ENCODE peak calls at places on chromosomes 11 and 22, in nine cellular contexts. A, Z, V, G, P, I, Q, M and R are unnamed samples.

GRCh38 chr22:27804683-27805297 is 3.2 kb upstream of the MN1 start:
- DNase-seq in A (peak; percentile 78), Z (peak; percentile 77), V (peak; percentile 88), G (peak; percentile 79), P (peak; percentile 78), I (peak; percentile 44), Q (peak; percentile 41), M (peak; percentile 80), R (peak; percentile 70)

GRCh38 chr11:84014539-84014938 is 728.4 kb upstream of the CCDC90B start:
- DNase-seq in A (no peak), Z (no peak), V (no peak), G (no peak), P (no peak), I (no peak), Q (no peak), M (no peak), R (peak; percentile 22)

GRCh38 chr22:35454416-35455054 is 54.6 kb downstream of the MCM5 start:
- DNase-seq in A (no peak), Z (no peak), V (peak; percentile 36), G (no peak), P (no peak), I (no peak), Q (no peak), M (no peak), R (no peak)

GRCh38 chr11:110366234-110366633 is 63.5 kb upstream of the FDX1 start:
- DNase-seq in A (peak; percentile 48), Z (peak; percentile 66), V (no peak), G (peak; percentile 58), P (no peak), I (no peak), Q (peak; percentile 35), M (peak; percentile 65), R (peak; percentile 34)

GRCh38 chr22:24433001-24433867 is 5.8 kb downstream of the ADORA2A start:
- DNase-seq in A (no peak), Z (no peak), V (no peak), G (no peak), P (no peak), I (no peak), Q (no peak), M (no peak), R (no peak)

GRCh38 chr11:77501748-77502147 is 27.9 kb upstream of the PAK1 start:
- DNase-seq in A (no peak), Z (no peak), V (no peak), G (no peak), P (no peak), I (no peak), Q (no peak), M (no peak), R (no peak)

GRCh38 chr11:26193714-26194373 is 138.1 kb upstream of the ANO3 start:
- DNase-seq in A (no peak), Z (no peak), V (no peak), G (no peak), P (no peak), I (no peak), Q (no peak), M (no peak), R (peak; percentile 34)

GRCh38 chr11:73981051-73981805 is 1.4 kb downstream of the UCP2 start:
- DNase-seq in A (no peak), Z (no peak), V (no peak), G (no peak), P (no peak), I (no peak), Q (no peak), M (no peak), R (no peak)

DNA sequence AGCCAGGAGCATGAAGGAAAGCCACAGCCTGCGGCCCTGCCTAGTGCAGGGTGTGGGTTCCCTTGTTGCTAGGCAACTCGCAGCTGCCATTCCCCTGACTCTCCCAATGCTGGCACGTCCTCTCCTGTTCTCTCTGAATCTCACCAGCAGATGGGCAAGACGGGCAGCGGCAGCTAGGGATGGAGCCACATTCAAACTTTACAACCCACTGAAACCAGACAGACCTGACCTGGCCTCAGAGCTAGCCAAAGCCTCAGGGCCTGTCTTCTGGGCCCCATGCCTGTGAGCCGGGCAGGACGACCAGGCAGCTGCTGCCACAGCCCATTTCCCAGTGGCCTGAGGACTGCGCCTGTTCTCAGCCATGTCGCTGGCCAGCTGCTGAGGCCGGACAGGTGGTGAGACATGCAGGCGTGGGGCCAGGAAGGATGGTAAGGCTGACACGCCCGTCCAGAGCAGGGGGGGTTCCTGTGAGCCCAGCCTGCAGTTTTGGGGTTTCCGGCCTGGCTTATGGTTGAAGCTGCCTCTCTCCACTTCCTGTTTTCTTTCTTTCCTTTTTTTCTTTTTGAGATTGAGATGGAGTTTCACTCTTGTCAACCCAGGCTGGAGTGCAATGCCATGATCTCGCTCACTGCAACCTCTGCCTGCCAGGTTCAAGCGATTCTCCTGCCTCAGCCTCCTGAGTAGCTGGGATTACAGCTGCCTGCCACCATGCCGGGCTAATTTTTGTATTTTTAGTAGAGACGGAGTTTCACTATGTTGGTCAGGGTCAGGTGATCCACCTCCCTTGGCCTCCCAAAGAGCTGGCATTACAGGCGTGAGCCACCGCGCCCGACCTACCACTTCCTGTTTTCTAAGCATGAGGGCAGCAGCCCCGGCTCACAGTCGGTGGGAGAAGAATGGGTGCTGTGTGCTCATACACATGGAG is 4.1 kb downstream of the SUN2 start:
- DNase-seq in A (no peak), Z (no peak), V (no peak), G (no peak), P (no peak), I (peak; percentile 39), Q (peak; percentile 87), M (no peak), R (no peak)
- TF ChIP-seq CTCF in A (no peak), Z (no peak), V (no peak), G (no peak), P (no peak), I (no peak), Q (peak; percentile 20), M (no peak), R (no peak)

GRCh38 chr22:44369916-44370804 is 57.4 kb upstream of the SHISAL1 start:
- DNase-seq in A (no peak), Z (no peak), V (no peak), G (no peak), P (no peak), I (no peak), Q (no peak), M (peak; percentile 17), R (peak; percentile 36)

GRCh38 chr22:44368611-44369010 is 55.9 kb upstream of the SHISAL1 start:
- DNase-seq in A (no peak), Z (no peak), V (no peak), G (no peak), P (no peak), I (no peak), Q (no peak), M (peak; percentile 26), R (no peak)

GRCh38 chr22:44371741-44372525 is 59.2 kb upstream of the SHISAL1 start:
- DNase-seq in A (no peak), Z (no peak), V (no peak), G (no peak), P (no peak), I (no peak), Q (no peak), M (peak; percentile 13), R (no peak)

GRCh38 chr22:44366372-44367310 is 53.9 kb upstream of the SHISAL1 start:
- DNase-seq in A (no peak), Z (peak; percentile 36), V (no peak), G (no peak), P (no peak), I (no peak), Q (no peak), M (peak; percentile 37), R (no peak)

DNA sequence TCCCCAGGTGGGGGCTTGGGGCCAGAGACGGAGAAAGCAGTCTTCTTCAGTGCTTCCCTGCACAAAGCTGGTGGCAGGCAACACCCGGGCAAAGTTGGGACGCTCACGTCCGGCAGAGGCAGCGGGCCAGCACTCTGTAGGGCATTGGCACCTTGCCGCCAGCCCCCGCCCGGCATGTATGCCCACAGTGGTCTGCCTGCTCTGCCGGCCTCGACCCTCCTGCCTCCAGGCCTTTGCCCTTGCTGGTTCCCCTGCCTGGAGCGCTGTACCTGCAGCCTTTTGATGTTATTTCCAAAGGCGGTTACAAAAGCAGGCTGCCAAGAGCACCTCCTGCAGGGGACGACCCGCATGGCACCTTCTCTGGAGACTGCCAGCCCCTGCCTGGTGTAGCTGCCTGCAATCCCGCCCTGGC is 56.5 kb upstream of the SHISAL1 start:
- DNase-seq in A (no peak), Z (no peak), V (peak; percentile 52), G (no peak), P (no peak), I (no peak), Q (no peak), M (peak; percentile 33), R (no peak)
- H3K4me3 ChIP-seq in A (no peak overlapping the region), Z (no peak overlapping the region), V (no peak overlapping the region), G (no peak overlapping the region), P (no peak overlapping the region), I (no peak overlapping the region), Q (no peak overlapping the region), M (no peak overlapping the region), R (no peak overlapping the region)

DNA sequence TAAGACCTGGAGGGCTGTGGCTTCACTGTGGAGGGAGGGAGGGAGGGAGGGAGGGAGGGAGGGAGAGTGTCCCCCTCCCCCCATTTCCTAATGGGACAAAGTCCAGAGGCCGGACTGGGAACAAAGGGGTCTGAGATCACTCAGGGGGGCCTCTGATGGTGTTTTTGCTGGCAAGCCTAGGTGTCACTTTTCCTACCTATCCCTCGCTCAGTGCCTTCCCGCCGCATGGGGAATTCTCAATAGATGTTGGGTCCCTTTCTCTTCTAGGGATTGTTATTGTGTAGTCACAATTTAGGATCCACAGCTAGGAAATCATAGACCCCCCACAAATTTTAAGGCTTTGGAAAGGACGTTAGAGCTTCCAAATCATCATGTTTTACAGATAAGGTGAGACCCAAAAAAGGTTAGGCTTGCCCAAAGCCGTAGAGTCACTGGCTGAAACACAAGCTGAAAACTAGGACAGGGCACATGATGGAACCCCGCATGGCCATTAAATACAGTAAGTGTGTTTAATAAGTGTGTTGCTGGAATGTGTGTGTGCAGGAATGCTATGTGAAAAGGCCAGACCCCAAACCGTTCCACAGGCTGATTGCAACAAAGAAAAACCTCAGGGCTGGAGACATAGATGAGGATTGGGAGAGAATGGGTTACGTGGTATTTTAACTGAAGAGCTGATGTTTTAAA is 4.8 kb upstream of the FTH1 start:
- DNase-seq in A (no peak), Z (no peak), V (no peak), G (peak; percentile 97), P (no peak), I (no peak), Q (no peak), M (no peak), R (peak; percentile 98)
- TF ChIP-seq CTCF in A (no peak), Z (no peak), V (no peak), G (no peak), P (no peak), I (no peak), Q (no peak), M (no peak), R (no peak)

DNA sequence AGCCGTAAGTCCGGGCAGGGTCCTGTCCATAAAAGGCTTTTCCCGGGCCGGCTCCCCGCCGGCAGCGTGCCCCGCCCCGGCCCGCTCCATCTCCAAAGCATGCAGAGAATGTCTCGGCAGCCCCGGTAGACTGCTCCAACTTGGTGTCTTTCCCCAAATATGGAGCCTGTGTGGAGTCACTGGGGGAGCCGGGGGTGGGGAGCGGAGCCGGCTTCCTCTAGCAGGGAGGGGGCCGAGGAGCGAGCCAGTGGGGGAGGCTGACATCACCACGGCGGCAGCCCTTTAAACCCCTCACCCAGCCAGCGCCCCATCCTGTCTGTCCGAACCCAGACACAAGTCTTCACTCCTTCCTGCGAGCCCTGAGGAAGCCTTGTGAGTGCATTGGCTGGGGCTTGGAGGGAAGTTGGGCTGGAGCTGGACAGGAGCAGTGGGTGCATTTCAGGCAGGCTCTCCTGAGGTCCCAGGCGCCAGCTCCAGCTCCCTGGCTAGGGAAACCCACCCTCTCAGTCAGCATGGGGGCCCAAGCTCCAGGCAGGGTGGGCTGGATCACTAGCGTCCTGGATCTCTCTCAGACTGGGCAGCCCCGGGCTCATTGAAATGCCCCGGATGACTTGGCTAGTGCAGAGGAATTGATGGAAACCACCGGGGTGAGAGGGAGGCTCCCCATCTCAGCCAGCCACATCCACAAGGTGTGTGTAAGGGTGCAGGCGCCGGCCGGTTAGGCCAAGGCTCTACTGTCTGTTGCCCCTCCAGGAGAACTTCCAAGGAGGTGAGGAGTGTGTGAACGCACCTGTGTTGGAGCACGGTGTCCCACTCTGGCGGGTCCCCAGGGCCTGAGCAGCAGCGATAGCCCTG is at the start of gene TAGLN:
- DNase-seq in A (peak; percentile 96), Z (peak; percentile 95), V (peak; percentile 84), G (peak; percentile 97), P (peak; percentile 92), I (no peak), Q (peak; percentile 57), M (peak; percentile 92), R (peak; percentile 95)
- H3K4me3 ChIP-seq in A (peak within 1 kb of the TSS; percentile 64), Z (peak within 1 kb of the TSS; percentile 67), V (peak within 1 kb of the TSS; percentile 42), G (peak within 1 kb of the TSS; percentile 11), P (peak within 1 kb of the TSS; percentile 72), I (no peak within 1 kb of the TSS), Q (peak within 1 kb of the TSS; percentile 11), M (peak within 1 kb of the TSS; percentile 45), R (peak within 1 kb of the TSS; percentile 88)